ENCODE peak calls at places on chromosomes 2 and 18, in seven cellular contexts. S, W, P, X, N, G and M are unnamed samples.

GRCh38 chr2:74100254-74101216 is 47.2 kb downstream of the BOLA3 start:
- DNase-seq in S (no peak), W (no peak), P (peak; percentile 61), X (no peak), N (no peak), G (no peak), M (no peak)

GRCh38 chr2:171522057-171522803 is at the start of gene CYBRD1:
- DNase-seq in S (peak; percentile 95), W (peak; percentile 53), P (no peak), X (peak; percentile 80), N (peak; percentile 25), G (no peak), M (peak; percentile 30)

GRCh38 chr2:196174424-196174823 is 3.0 kb upstream of the STK17B start:
- DNase-seq in S (no peak), W (no peak), P (peak; percentile 72), X (no peak), N (peak; percentile 28), G (no peak), M (no peak)

GRCh38 chr2:156486175-156486574 is 50.0 kb downstream of the GPD2 start:
- DNase-seq in S (no peak), W (no peak), P (no peak), X (no peak), N (no peak), G (no peak), M (no peak)

GRCh38 chr18:59660976-59661743 is 36.1 kb downstream of the CCBE1 start:
- DNase-seq in S (no peak), W (no peak), P (no peak), X (no peak), N (no peak), G (no peak), M (no peak)

GRCh38 chr2:237765875-237766274 is 32.7 kb upstream of the RBM44 start:
- DNase-seq in S (no peak), W (no peak), P (no peak), X (no peak), N (no peak), G (no peak), M (no peak)

GRCh38 chr18:12839057-12839525 is 44.9 kb downstream of the PTPN2 start:
- DNase-seq in S (no peak), W (no peak), P (no peak), X (no peak), N (peak; percentile 49), G (no peak), M (no peak)

GRCh38 chr2:216066255-216066654 is 15.4 kb downstream of the PECR start:
- DNase-seq in S (no peak), W (no peak), P (no peak), X (no peak), N (no peak), G (no peak), M (no peak)

GRCh38 chr2:131635576-131635975 is 107.9 kb downstream of the CCDC74A start:
- DNase-seq in S (no peak), W (no peak), P (peak; percentile 43), X (no peak), N (no peak), G (no peak), M (no peak)